ENCODE peak calls at places on chromosomes 2 and 18, in eight cellular contexts. One of them, this sample, is unnamed.

GRCh38 chr2:199977984-199978415 is 22.6 kb downstream of the MAIP1 start:
- DNase-seq in fibroblast of lung: peak
- DNase-seq in COLO829: no peak
- DNase-seq in iPS DF 19.7: no peak
- DNase-seq in HS-5: peak
- DNase-seq in NCI-H1694 treated with DMSO at 0.1 percent for 48 hours: no peak
- DNase-seq in occipital lobe: no peak
- DNase-seq in AG09319: peak
- DNase-seq in this sample: peak

GRCh38 chr2:46552528-46552927 is 73.2 kb downstream of the TMEM247 start:
- DNase-seq in COLO829: no peak
- DNase-seq in occipital lobe: no peak
- DNase-seq in NCI-H1694 treated with DMSO at 0.1 percent for 48 hours: no peak
- DNase-seq in fibroblast of lung: no peak
- DNase-seq in AG09319: no peak
- DNase-seq in HS-5: no peak
- DNase-seq in iPS DF 19.7: no peak
- DNase-seq in this sample: no peak

GRCh38 chr18:69795785-69796184 is 151.9 kb downstream of the CD226 start:
- DNase-seq in NCI-H1694 treated with DMSO at 0.1 percent for 48 hours: no peak
- DNase-seq in COLO829: peak
- DNase-seq in occipital lobe: no peak
- DNase-seq in HS-5: no peak
- DNase-seq in fibroblast of lung: peak
- DNase-seq in iPS DF 19.7: no peak
- DNase-seq in AG09319: peak
- DNase-seq in this sample: no peak

GRCh38 chr18:78776706-78777105 is 202.9 kb upstream of the SALL3 start:
- DNase-seq in AG09319: no peak
- DNase-seq in fibroblast of lung: no peak
- DNase-seq in COLO829: no peak
- DNase-seq in occipital lobe: no peak
- DNase-seq in NCI-H1694 treated with DMSO at 0.1 percent for 48 hours: no peak
- DNase-seq in iPS DF 19.7: no peak
- DNase-seq in HS-5: no peak
- DNase-seq in this sample: no peak

GRCh38 chr2:103174711-103175110 is 412.9 kb downstream of the TMEM182 start:
- DNase-seq in occipital lobe: no peak
- DNase-seq in iPS DF 19.7: no peak
- DNase-seq in COLO829: no peak
- DNase-seq in HS-5: peak
- DNase-seq in AG09319: no peak
- DNase-seq in fibroblast of lung: peak
- DNase-seq in NCI-H1694 treated with DMSO at 0.1 percent for 48 hours: no peak
- DNase-seq in this sample: no peak

GRCh38 chr2:27638709-27639108 is 9.9 kb downstream of the GPN1 start:
- DNase-seq in NCI-H1694 treated with DMSO at 0.1 percent for 48 hours: no peak
- DNase-seq in HS-5: no peak
- DNase-seq in AG09319: no peak
- DNase-seq in occipital lobe: no peak
- DNase-seq in iPS DF 19.7: no peak
- DNase-seq in fibroblast of lung: peak
- DNase-seq in COLO829: no peak
- DNase-seq in this sample: no peak

GRCh38 chr18:40868110-40868858 is 1086.8 kb upstream of the PIK3C3 start:
- DNase-seq in fibroblast of lung: peak
- DNase-seq in iPS DF 19.7: no peak
- DNase-seq in occipital lobe: no peak
- DNase-seq in NCI-H1694 treated with DMSO at 0.1 percent for 48 hours: no peak
- DNase-seq in COLO829: no peak
- DNase-seq in HS-5: peak
- DNase-seq in AG09319: no peak
- DNase-seq in this sample: peak

GRCh38 chr18:70245941-70246537 is 40.6 kb upstream of the RTTN start:
- DNase-seq in COLO829: no peak
- DNase-seq in AG09319: no peak
- DNase-seq in iPS DF 19.7: no peak
- DNase-seq in HS-5: no peak
- DNase-seq in NCI-H1694 treated with DMSO at 0.1 percent for 48 hours: no peak
- DNase-seq in occipital lobe: no peak
- DNase-seq in fibroblast of lung: peak
- DNase-seq in this sample: no peak

This sample was measured in SW480.